ENCODE peak calls at places on chromosomes 4 and X, in ten cellular contexts. One of them, this sample, is unnamed.

GRCh38 chrX:5791721-5792120 is 436.9 kb downstream of the NLGN4X start:
- DNase-seq in HT-29: no peak
- DNase-seq in stimulated activated CD8-positive, alpha-beta memory T cell treated with anti-CD3 and anti-CD28 coated beads, Interleukin-7, amount 100 ng/mL, for 1 hour: no peak
- DNase-seq in CD8-positive, alpha-beta T cell: no peak
- DNase-seq in ovary: no peak
- DNase-seq in stomach: no peak
- DNase-seq in SK-MEL-5: no peak
- DNase-seq in CD4-positive, alpha-beta T cell: no peak
- DNase-seq in NCI-H1694 treated with DMSO at 0.1 percent for 48 hours: no peak
- DNase-seq in stimulated activated CD4-positive, alpha-beta T cell treated with anti-CD3 and anti-CD28 coated beads, Interleukin-4, amount 100 ng/mL, for 4 hours: no peak
- DNase-seq in this sample: no peak

GRCh38 chr4:53313510-53313909 is 52.4 kb downstream of the SCFD2 start:
- DNase-seq in stimulated activated CD8-positive, alpha-beta memory T cell treated with anti-CD3 and anti-CD28 coated beads, Interleukin-7, amount 100 ng/mL, for 1 hour: no peak
- DNase-seq in ovary: no peak
- DNase-seq in CD4-positive, alpha-beta T cell: no peak
- DNase-seq in stomach: no peak
- DNase-seq in HT-29: peak; percentile 78
- DNase-seq in SK-MEL-5: peak; percentile 90
- DNase-seq in NCI-H1694 treated with DMSO at 0.1 percent for 48 hours: no peak
- DNase-seq in CD8-positive, alpha-beta T cell: no peak
- DNase-seq in stimulated activated CD4-positive, alpha-beta T cell treated with anti-CD3 and anti-CD28 coated beads, Interleukin-4, amount 100 ng/mL, for 4 hours: no peak
- DNase-seq in this sample: no peak

GRCh38 chrX:15465896-15466651 is 27.1 kb downstream of the PIR start:
- DNase-seq in stimulated activated CD4-positive, alpha-beta T cell treated with anti-CD3 and anti-CD28 coated beads, Interleukin-4, amount 100 ng/mL, for 4 hours: no peak
- DNase-seq in HT-29: no peak
- DNase-seq in stimulated activated CD8-positive, alpha-beta memory T cell treated with anti-CD3 and anti-CD28 coated beads, Interleukin-7, amount 100 ng/mL, for 1 hour: no peak
- DNase-seq in SK-MEL-5: no peak
- DNase-seq in NCI-H1694 treated with DMSO at 0.1 percent for 48 hours: no peak
- DNase-seq in stomach: no peak
- DNase-seq in ovary: no peak
- DNase-seq in CD4-positive, alpha-beta T cell: no peak
- DNase-seq in CD8-positive, alpha-beta T cell: no peak
- DNase-seq in this sample: no peak

GRCh38 chr4:109434007-109434792 is 585 bp downstream of the SEC24B start:
- DNase-seq in stimulated activated CD8-positive, alpha-beta memory T cell treated with anti-CD3 and anti-CD28 coated beads, Interleukin-7, amount 100 ng/mL, for 1 hour: no peak
- DNase-seq in ovary: peak; percentile 75
- DNase-seq in NCI-H1694 treated with DMSO at 0.1 percent for 48 hours: no peak
- DNase-seq in CD4-positive, alpha-beta T cell: peak; percentile 16
- DNase-seq in SK-MEL-5: peak; percentile 14
- DNase-seq in CD8-positive, alpha-beta T cell: peak; percentile 30
- DNase-seq in stomach: peak; percentile 46
- DNase-seq in stimulated activated CD4-positive, alpha-beta T cell treated with anti-CD3 and anti-CD28 coated beads, Interleukin-4, amount 100 ng/mL, for 4 hours: no peak
- DNase-seq in HT-29: peak; percentile 39
- DNase-seq in this sample: peak; percentile 39

GRCh38 chrX:96372313-96373046 is 312.2 kb upstream of the DIAPH2 start:
- DNase-seq in stimulated activated CD8-positive, alpha-beta memory T cell treated with anti-CD3 and anti-CD28 coated beads, Interleukin-7, amount 100 ng/mL, for 1 hour: no peak
- DNase-seq in SK-MEL-5: peak; percentile 63
- DNase-seq in ovary: no peak
- DNase-seq in CD8-positive, alpha-beta T cell: no peak
- DNase-seq in stimulated activated CD4-positive, alpha-beta T cell treated with anti-CD3 and anti-CD28 coated beads, Interleukin-4, amount 100 ng/mL, for 4 hours: no peak
- DNase-seq in stomach: no peak
- DNase-seq in HT-29: peak; percentile 80
- DNase-seq in CD4-positive, alpha-beta T cell: no peak
- DNase-seq in NCI-H1694 treated with DMSO at 0.1 percent for 48 hours: peak; percentile 60
- DNase-seq in this sample: no peak

GRCh38 chr4:37648084-37648817 is 37.9 kb downstream of the RELL1 start:
- DNase-seq in HT-29: peak; percentile 93
- DNase-seq in CD8-positive, alpha-beta T cell: no peak
- DNase-seq in stomach: peak; percentile 77
- DNase-seq in NCI-H1694 treated with DMSO at 0.1 percent for 48 hours: no peak
- DNase-seq in stimulated activated CD8-positive, alpha-beta memory T cell treated with anti-CD3 and anti-CD28 coated beads, Interleukin-7, amount 100 ng/mL, for 1 hour: no peak
- DNase-seq in SK-MEL-5: peak; percentile 83
- DNase-seq in CD4-positive, alpha-beta T cell: no peak
- DNase-seq in ovary: peak; percentile 67
- DNase-seq in stimulated activated CD4-positive, alpha-beta T cell treated with anti-CD3 and anti-CD28 coated beads, Interleukin-4, amount 100 ng/mL, for 4 hours: no peak
- DNase-seq in this sample: no peak

GRCh38 chr4:114601304-114602052 is 2.9 kb downstream of the UGT8 start:
- DNase-seq in stimulated activated CD4-positive, alpha-beta T cell treated with anti-CD3 and anti-CD28 coated beads, Interleukin-4, amount 100 ng/mL, for 4 hours: no peak
- DNase-seq in SK-MEL-5: peak; percentile 87
- DNase-seq in stimulated activated CD8-positive, alpha-beta memory T cell treated with anti-CD3 and anti-CD28 coated beads, Interleukin-7, amount 100 ng/mL, for 1 hour: no peak
- DNase-seq in ovary: no peak
- DNase-seq in NCI-H1694 treated with DMSO at 0.1 percent for 48 hours: no peak
- DNase-seq in CD4-positive, alpha-beta T cell: no peak
- DNase-seq in HT-29: peak; percentile 21
- DNase-seq in stomach: no peak
- DNase-seq in CD8-positive, alpha-beta T cell: no peak
- DNase-seq in this sample: no peak

GRCh38 chrX:997631-998137 is 214.8 kb downstream of the CRLF2 start:
- DNase-seq in NCI-H1694 treated with DMSO at 0.1 percent for 48 hours: no peak
- DNase-seq in CD4-positive, alpha-beta T cell: no peak
- DNase-seq in HT-29: no peak
- DNase-seq in SK-MEL-5: peak; percentile 2
- DNase-seq in stimulated activated CD4-positive, alpha-beta T cell treated with anti-CD3 and anti-CD28 coated beads, Interleukin-4, amount 100 ng/mL, for 4 hours: no peak
- DNase-seq in stimulated activated CD8-positive, alpha-beta memory T cell treated with anti-CD3 and anti-CD28 coated beads, Interleukin-7, amount 100 ng/mL, for 1 hour: no peak
- DNase-seq in stomach: no peak
- DNase-seq in ovary: no peak
- DNase-seq in CD8-positive, alpha-beta T cell: no peak
- DNase-seq in this sample: no peak

GRCh38 chrX:46683023-46683422 is 75.9 kb downstream of the SLC9A7 start:
- DNase-seq in ovary: no peak
- DNase-seq in HT-29: no peak
- DNase-seq in SK-MEL-5: peak; percentile 7
- DNase-seq in stimulated activated CD4-positive, alpha-beta T cell treated with anti-CD3 and anti-CD28 coated beads, Interleukin-4, amount 100 ng/mL, for 4 hours: no peak
- DNase-seq in NCI-H1694 treated with DMSO at 0.1 percent for 48 hours: no peak
- DNase-seq in CD8-positive, alpha-beta T cell: no peak
- DNase-seq in stomach: no peak
- DNase-seq in stimulated activated CD8-positive, alpha-beta memory T cell treated with anti-CD3 and anti-CD28 coated beads, Interleukin-7, amount 100 ng/mL, for 1 hour: no peak
- DNase-seq in CD4-positive, alpha-beta T cell: no peak
- DNase-seq in this sample: no peak

GRCh38 chrX:72540318-72540717 is 32.3 kb downstream of the HDAC8 start:
- DNase-seq in stimulated activated CD4-positive, alpha-beta T cell treated with anti-CD3 and anti-CD28 coated beads, Interleukin-4, amount 100 ng/mL, for 4 hours: no peak
- DNase-seq in NCI-H1694 treated with DMSO at 0.1 percent for 48 hours: peak; percentile 45
- DNase-seq in stomach: no peak
- DNase-seq in CD8-positive, alpha-beta T cell: no peak
- DNase-seq in CD4-positive, alpha-beta T cell: no peak
- DNase-seq in HT-29: peak; percentile 53
- DNase-seq in SK-MEL-5: peak; percentile 78
- DNase-seq in stimulated activated CD8-positive, alpha-beta memory T cell treated with anti-CD3 and anti-CD28 coated beads, Interleukin-7, amount 100 ng/mL, for 1 hour: no peak
- DNase-seq in ovary: no peak
- DNase-seq in this sample: no peak

GRCh38 chrX:122582280-122582679 is 601.8 kb upstream of the GRIA3 start:
- DNase-seq in stimulated activated CD4-positive, alpha-beta T cell treated with anti-CD3 and anti-CD28 coated beads, Interleukin-4, amount 100 ng/mL, for 4 hours: no peak
- DNase-seq in SK-MEL-5: no peak
- DNase-seq in NCI-H1694 treated with DMSO at 0.1 percent for 48 hours: no peak
- DNase-seq in HT-29: no peak
- DNase-seq in stimulated activated CD8-positive, alpha-beta memory T cell treated with anti-CD3 and anti-CD28 coated beads, Interleukin-7, amount 100 ng/mL, for 1 hour: no peak
- DNase-seq in ovary: no peak
- DNase-seq in stomach: no peak
- DNase-seq in CD4-positive, alpha-beta T cell: no peak
- DNase-seq in CD8-positive, alpha-beta T cell: no peak
- DNase-seq in this sample: no peak

GRCh38 chr4:111945014-111945413 is 200.2 kb upstream of the FAM241A start:
- DNase-seq in HT-29: no peak
- DNase-seq in CD4-positive, alpha-beta T cell: no peak
- DNase-seq in stimulated activated CD4-positive, alpha-beta T cell treated with anti-CD3 and anti-CD28 coated beads, Interleukin-4, amount 100 ng/mL, for 4 hours: no peak
- DNase-seq in NCI-H1694 treated with DMSO at 0.1 percent for 48 hours: no peak
- DNase-seq in stomach: no peak
- DNase-seq in SK-MEL-5: peak; percentile 2
- DNase-seq in ovary: no peak
- DNase-seq in CD8-positive, alpha-beta T cell: no peak
- DNase-seq in stimulated activated CD8-positive, alpha-beta memory T cell treated with anti-CD3 and anti-CD28 coated beads, Interleukin-7, amount 100 ng/mL, for 1 hour: no peak
- DNase-seq in this sample: no peak

GRCh38 chr4:113588895-113589668 is 172.5 kb downstream of the CAMK2D start:
- DNase-seq in stomach: no peak
- DNase-seq in NCI-H1694 treated with DMSO at 0.1 percent for 48 hours: no peak
- DNase-seq in stimulated activated CD8-positive, alpha-beta memory T cell treated with anti-CD3 and anti-CD28 coated beads, Interleukin-7, amount 100 ng/mL, for 1 hour: no peak
- DNase-seq in CD8-positive, alpha-beta T cell: no peak
- DNase-seq in CD4-positive, alpha-beta T cell: no peak
- DNase-seq in SK-MEL-5: no peak
- DNase-seq in HT-29: no peak
- DNase-seq in ovary: no peak
- DNase-seq in stimulated activated CD4-positive, alpha-beta T cell treated with anti-CD3 and anti-CD28 coated beads, Interleukin-4, amount 100 ng/mL, for 4 hours: no peak
- DNase-seq in this sample: no peak

GRCh38 chrX:110086916-110087484 is 84.1 kb downstream of the TMEM164 start:
- DNase-seq in CD8-positive, alpha-beta T cell: no peak
- DNase-seq in stimulated activated CD4-positive, alpha-beta T cell treated with anti-CD3 and anti-CD28 coated beads, Interleukin-4, amount 100 ng/mL, for 4 hours: no peak
- DNase-seq in stomach: no peak
- DNase-seq in NCI-H1694 treated with DMSO at 0.1 percent for 48 hours: no peak
- DNase-seq in HT-29: peak; percentile 52
- DNase-seq in stimulated activated CD8-positive, alpha-beta memory T cell treated with anti-CD3 and anti-CD28 coated beads, Interleukin-7, amount 100 ng/mL, for 1 hour: no peak
- DNase-seq in ovary: no peak
- DNase-seq in SK-MEL-5: no peak
- DNase-seq in CD4-positive, alpha-beta T cell: no peak
- DNase-seq in this sample: no peak

GRCh38 chrX:17597836-17598434 is 139.4 kb upstream of the SCML1 start:
- DNase-seq in stimulated activated CD8-positive, alpha-beta memory T cell treated with anti-CD3 and anti-CD28 coated beads, Interleukin-7, amount 100 ng/mL, for 1 hour: no peak
- DNase-seq in HT-29: peak; percentile 85
- DNase-seq in CD4-positive, alpha-beta T cell: no peak
- DNase-seq in SK-MEL-5: no peak
- DNase-seq in ovary: peak; percentile 87
- DNase-seq in NCI-H1694 treated with DMSO at 0.1 percent for 48 hours: no peak
- DNase-seq in stimulated activated CD4-positive, alpha-beta T cell treated with anti-CD3 and anti-CD28 coated beads, Interleukin-4, amount 100 ng/mL, for 4 hours: no peak
- DNase-seq in stomach: peak; percentile 86
- DNase-seq in CD8-positive, alpha-beta T cell: no peak
- DNase-seq in this sample: no peak

GRCh38 chr4:8200302-8200975 is 1.3 kb downstream of the SH3TC1 start:
- DNase-seq in stimulated activated CD8-positive, alpha-beta memory T cell treated with anti-CD3 and anti-CD28 coated beads, Interleukin-7, amount 100 ng/mL, for 1 hour: no peak
- DNase-seq in CD8-positive, alpha-beta T cell: peak; percentile 77
- DNase-seq in stomach: peak; percentile 68
- DNase-seq in CD4-positive, alpha-beta T cell: peak; percentile 67
- DNase-seq in HT-29: peak; percentile 74
- DNase-seq in stimulated activated CD4-positive, alpha-beta T cell treated with anti-CD3 and anti-CD28 coated beads, Interleukin-4, amount 100 ng/mL, for 4 hours: no peak
- DNase-seq in SK-MEL-5: peak; percentile 43
- DNase-seq in ovary: no peak
- DNase-seq in NCI-H1694 treated with DMSO at 0.1 percent for 48 hours: no peak
- DNase-seq in this sample: peak; percentile 41

GRCh38 chrX:56763556-56764152 is 34.6 kb downstream of the NBDY start:
- DNase-seq in stomach: peak; percentile 82
- DNase-seq in CD8-positive, alpha-beta T cell: no peak
- DNase-seq in stimulated activated CD4-positive, alpha-beta T cell treated with anti-CD3 and anti-CD28 coated beads, Interleukin-4, amount 100 ng/mL, for 4 hours: no peak
- DNase-seq in ovary: peak; percentile 84
- DNase-seq in stimulated activated CD8-positive, alpha-beta memory T cell treated with anti-CD3 and anti-CD28 coated beads, Interleukin-7, amount 100 ng/mL, for 1 hour: peak; percentile 52
- DNase-seq in CD4-positive, alpha-beta T cell: peak; percentile 35
- DNase-seq in NCI-H1694 treated with DMSO at 0.1 percent for 48 hours: no peak
- DNase-seq in HT-29: peak; percentile 73
- DNase-seq in SK-MEL-5: no peak
- DNase-seq in this sample: peak; percentile 64

GRCh38 chr4:158826882-158827281 is 58.1 kb downstream of the FNIP2 start:
- DNase-seq in ovary: no peak
- DNase-seq in HT-29: peak; percentile 90
- DNase-seq in CD4-positive, alpha-beta T cell: no peak
- DNase-seq in stimulated activated CD4-positive, alpha-beta T cell treated with anti-CD3 and anti-CD28 coated beads, Interleukin-4, amount 100 ng/mL, for 4 hours: no peak
- DNase-seq in stomach: peak; percentile 63
- DNase-seq in NCI-H1694 treated with DMSO at 0.1 percent for 48 hours: no peak
- DNase-seq in SK-MEL-5: no peak
- DNase-seq in stimulated activated CD8-positive, alpha-beta memory T cell treated with anti-CD3 and anti-CD28 coated beads, Interleukin-7, amount 100 ng/mL, for 1 hour: no peak
- DNase-seq in CD8-positive, alpha-beta T cell: no peak
- DNase-seq in this sample: no peak

GRCh38 chrX:42739771-42740170 is 38.2 kb downstream of the PPP1R2C start:
- DNase-seq in NCI-H1694 treated with DMSO at 0.1 percent for 48 hours: no peak
- DNase-seq in CD8-positive, alpha-beta T cell: no peak
- DNase-seq in stimulated activated CD4-positive, alpha-beta T cell treated with anti-CD3 and anti-CD28 coated beads, Interleukin-4, amount 100 ng/mL, for 4 hours: no peak
- DNase-seq in CD4-positive, alpha-beta T cell: no peak
- DNase-seq in ovary: no peak
- DNase-seq in SK-MEL-5: no peak
- DNase-seq in stomach: no peak
- DNase-seq in stimulated activated CD8-positive, alpha-beta memory T cell treated with anti-CD3 and anti-CD28 coated beads, Interleukin-7, amount 100 ng/mL, for 1 hour: no peak
- DNase-seq in HT-29: no peak
- DNase-seq in this sample: no peak

GRCh38 chrX:96982159-96982558 is 98.5 kb downstream of the RPA4 start:
- DNase-seq in CD4-positive, alpha-beta T cell: no peak
- DNase-seq in stimulated activated CD8-positive, alpha-beta memory T cell treated with anti-CD3 and anti-CD28 coated beads, Interleukin-7, amount 100 ng/mL, for 1 hour: no peak
- DNase-seq in stomach: no peak
- DNase-seq in stimulated activated CD4-positive, alpha-beta T cell treated with anti-CD3 and anti-CD28 coated beads, Interleukin-4, amount 100 ng/mL, for 4 hours: no peak
- DNase-seq in NCI-H1694 treated with DMSO at 0.1 percent for 48 hours: no peak
- DNase-seq in HT-29: no peak
- DNase-seq in CD8-positive, alpha-beta T cell: no peak
- DNase-seq in SK-MEL-5: no peak
- DNase-seq in ovary: no peak
- DNase-seq in this sample: no peak

GRCh38 chrX:42237956-42238355 is 314.6 kb upstream of the CASK start:
- DNase-seq in HT-29: no peak
- DNase-seq in CD4-positive, alpha-beta T cell: no peak
- DNase-seq in stimulated activated CD8-positive, alpha-beta memory T cell treated with anti-CD3 and anti-CD28 coated beads, Interleukin-7, amount 100 ng/mL, for 1 hour: no peak
- DNase-seq in stomach: no peak
- DNase-seq in NCI-H1694 treated with DMSO at 0.1 percent for 48 hours: no peak
- DNase-seq in SK-MEL-5: no peak
- DNase-seq in stimulated activated CD4-positive, alpha-beta T cell treated with anti-CD3 and anti-CD28 coated beads, Interleukin-4, amount 100 ng/mL, for 4 hours: no peak
- DNase-seq in ovary: no peak
- DNase-seq in CD8-positive, alpha-beta T cell: no peak
- DNase-seq in this sample: no peak

GRCh38 chr4:189131131-189131530 is 809.5 kb upstream of the FRG1 start:
- DNase-seq in stomach: no peak
- DNase-seq in stimulated activated CD4-positive, alpha-beta T cell treated with anti-CD3 and anti-CD28 coated beads, Interleukin-4, amount 100 ng/mL, for 4 hours: no peak
- DNase-seq in HT-29: no peak
- DNase-seq in CD8-positive, alpha-beta T cell: no peak
- DNase-seq in SK-MEL-5: no peak
- DNase-seq in NCI-H1694 treated with DMSO at 0.1 percent for 48 hours: no peak
- DNase-seq in CD4-positive, alpha-beta T cell: no peak
- DNase-seq in ovary: no peak
- DNase-seq in stimulated activated CD8-positive, alpha-beta memory T cell treated with anti-CD3 and anti-CD28 coated beads, Interleukin-7, amount 100 ng/mL, for 1 hour: no peak
- DNase-seq in this sample: no peak

GRCh38 chrX:106935175-106935574 is 15.0 kb downstream of the CLDN2 start:
- DNase-seq in stimulated activated CD8-positive, alpha-beta memory T cell treated with anti-CD3 and anti-CD28 coated beads, Interleukin-7, amount 100 ng/mL, for 1 hour: no peak
- DNase-seq in NCI-H1694 treated with DMSO at 0.1 percent for 48 hours: no peak
- DNase-seq in ovary: no peak
- DNase-seq in HT-29: no peak
- DNase-seq in stimulated activated CD4-positive, alpha-beta T cell treated with anti-CD3 and anti-CD28 coated beads, Interleukin-4, amount 100 ng/mL, for 4 hours: no peak
- DNase-seq in CD8-positive, alpha-beta T cell: no peak
- DNase-seq in CD4-positive, alpha-beta T cell: no peak
- DNase-seq in SK-MEL-5: no peak
- DNase-seq in stomach: no peak
- DNase-seq in this sample: no peak

GRCh38 chr4:172485007-172485406 is 671.8 kb downstream of the GALNTL6 start:
- DNase-seq in SK-MEL-5: no peak
- DNase-seq in stimulated activated CD4-positive, alpha-beta T cell treated with anti-CD3 and anti-CD28 coated beads, Interleukin-4, amount 100 ng/mL, for 4 hours: no peak
- DNase-seq in stimulated activated CD8-positive, alpha-beta memory T cell treated with anti-CD3 and anti-CD28 coated beads, Interleukin-7, amount 100 ng/mL, for 1 hour: no peak
- DNase-seq in stomach: no peak
- DNase-seq in ovary: no peak
- DNase-seq in CD4-positive, alpha-beta T cell: no peak
- DNase-seq in NCI-H1694 treated with DMSO at 0.1 percent for 48 hours: no peak
- DNase-seq in HT-29: no peak
- DNase-seq in CD8-positive, alpha-beta T cell: no peak
- DNase-seq in this sample: no peak

GRCh38 chr4:2857349-2857927 is 13.8 kb downstream of the ADD1 start:
- DNase-seq in HT-29: no peak
- DNase-seq in CD4-positive, alpha-beta T cell: no peak
- DNase-seq in CD8-positive, alpha-beta T cell: no peak
- DNase-seq in stomach: no peak
- DNase-seq in NCI-H1694 treated with DMSO at 0.1 percent for 48 hours: no peak
- DNase-seq in SK-MEL-5: no peak
- DNase-seq in ovary: no peak
- DNase-seq in stimulated activated CD8-positive, alpha-beta memory T cell treated with anti-CD3 and anti-CD28 coated beads, Interleukin-7, amount 100 ng/mL, for 1 hour: no peak
- DNase-seq in stimulated activated CD4-positive, alpha-beta T cell treated with anti-CD3 and anti-CD28 coated beads, Interleukin-4, amount 100 ng/mL, for 4 hours: no peak
- DNase-seq in this sample: no peak

GRCh38 chrX:71432733-71433132 is 66.6 kb downstream of the TAF1 start:
- DNase-seq in HT-29: no peak
- DNase-seq in SK-MEL-5: no peak
- DNase-seq in CD4-positive, alpha-beta T cell: no peak
- DNase-seq in CD8-positive, alpha-beta T cell: no peak
- DNase-seq in ovary: no peak
- DNase-seq in NCI-H1694 treated with DMSO at 0.1 percent for 48 hours: no peak
- DNase-seq in stomach: no peak
- DNase-seq in stimulated activated CD8-positive, alpha-beta memory T cell treated with anti-CD3 and anti-CD28 coated beads, Interleukin-7, amount 100 ng/mL, for 1 hour: no peak
- DNase-seq in stimulated activated CD4-positive, alpha-beta T cell treated with anti-CD3 and anti-CD28 coated beads, Interleukin-4, amount 100 ng/mL, for 4 hours: no peak
- DNase-seq in this sample: no peak

GRCh38 chrX:101740642-101741041 is 81.0 kb upstream of the ARMCX2 start:
- DNase-seq in CD4-positive, alpha-beta T cell: no peak
- DNase-seq in ovary: no peak
- DNase-seq in HT-29: no peak
- DNase-seq in NCI-H1694 treated with DMSO at 0.1 percent for 48 hours: no peak
- DNase-seq in stimulated activated CD4-positive, alpha-beta T cell treated with anti-CD3 and anti-CD28 coated beads, Interleukin-4, amount 100 ng/mL, for 4 hours: no peak
- DNase-seq in CD8-positive, alpha-beta T cell: no peak
- DNase-seq in stimulated activated CD8-positive, alpha-beta memory T cell treated with anti-CD3 and anti-CD28 coated beads, Interleukin-7, amount 100 ng/mL, for 1 hour: no peak
- DNase-seq in SK-MEL-5: no peak
- DNase-seq in stomach: no peak
- DNase-seq in this sample: no peak